ENCODE peak calls at places on chromosomes 5 and 9, in nine cellular contexts. L, I, D, C, U, K, E, F and Y are unnamed samples.
A peak's percentile ranks its signal among the peaks of the same experiment; 100 is the strongest.

GRCh38 chr5:119582987-119583386 is 46.4 kb upstream of the FAM170A start:
- DNase-seq in L (no peak), I (no peak), D (no peak), C (no peak), U (no peak), K (no peak), E (no peak), F (no peak), Y (no peak)

GRCh38 chr5:116225318-116225717 is 140.5 kb downstream of the COMMD10 start:
- DNase-seq in L (no peak), I (no peak), D (no peak), C (no peak), U (no peak), K (no peak), E (no peak), F (no peak), Y (no peak)

GRCh38 chr5:73812962-73813588 is 187.1 kb downstream of the ARHGEF28 start:
- DNase-seq in L (no peak), I (no peak), D (peak; percentile 76), C (no peak), U (no peak), K (no peak), E (no peak), F (no peak), Y (no peak)

GRCh38 chr5:176406436-176407052 is 9.8 kb downstream of the CLTB start:
- DNase-seq in L (no peak), I (no peak), D (no peak), C (no peak), U (no peak), K (no peak), E (no peak), F (no peak), Y (peak; percentile 91)

GRCh38 chr5:83404182-83404712 is 67.3 kb upstream of the VCAN start:
- DNase-seq in L (no peak), I (no peak), D (no peak), C (no peak), U (no peak), K (no peak), E (no peak), F (no peak), Y (no peak)

GRCh38 chr9:134670042-134670525 is 28.5 kb downstream of the COL5A1 start:
- DNase-seq in L (peak; percentile 48), I (no peak), D (no peak), C (peak; percentile 76), U (no peak), K (no peak), E (peak; percentile 86), F (no peak), Y (no peak)

GRCh38 chr5:73417307-73418035 is 31.1 kb downstream of the FOXD1 start:
- DNase-seq in L (no peak), I (no peak), D (no peak), C (no peak), U (no peak), K (no peak), E (no peak), F (peak; percentile 27), Y (no peak)

GRCh38 chr9:114159562-114160145 is 4.3 kb downstream of the COL27A1 start:
- DNase-seq in L (no peak), I (no peak), D (no peak), C (no peak), U (no peak), K (no peak), E (no peak), F (no peak), Y (no peak)

GRCh38 chr9:14383296-14383695 is 69.4 kb upstream of the NFIB start:
- DNase-seq in L (no peak), I (no peak), D (peak; percentile 1), C (peak; percentile 32), U (peak; percentile 81), K (no peak), E (peak; percentile 40), F (no peak), Y (no peak)

GRCh38 chr9:116271991-116272390 is 118.4 kb downstream of the PAPPA start:
- DNase-seq in L (no peak), I (no peak), D (peak; percentile 1), C (no peak), U (no peak), K (no peak), E (no peak), F (no peak), Y (no peak)

GRCh38 chr5:168653611-168654010 is 74.4 kb upstream of the PANK3 start:
- DNase-seq in L (no peak), I (no peak), D (no peak), C (no peak), U (no peak), K (no peak), E (no peak), F (no peak), Y (no peak)

GRCh38 chr5:28576022-28576421 is 1537.6 kb upstream of the CDH9 start:
- DNase-seq in L (no peak), I (no peak), D (no peak), C (no peak), U (no peak), K (no peak), E (peak; percentile 13), F (peak; percentile 9), Y (no peak)

GRCh38 chr9:128946945-128947422 is 419 bp downstream of the DOLK start:
- DNase-seq in L (no peak), I (peak; percentile 27), D (peak; percentile 12), C (peak; percentile 24), U (no peak), K (no peak), E (peak; percentile 27), F (peak; percentile 34), Y (no peak)

GRCh38 chr5:132688536-132689409 is 15.0 kb downstream of the IL4 start:
- DNase-seq in L (no peak), I (no peak), D (no peak), C (no peak), U (no peak), K (no peak), E (no peak), F (no peak), Y (no peak)

GRCh38 chr5:65926893-65927292 is 518 bp downstream of the ERBIN start:
- DNase-seq in L (no peak), I (no peak), D (no peak), C (no peak), U (no peak), K (no peak), E (no peak), F (no peak), Y (no peak)

GRCh38 chr9:5671711-5672353 is 42.9 kb downstream of the RIC1 start:
- DNase-seq in L (no peak), I (no peak), D (no peak), C (no peak), U (no peak), K (no peak), E (no peak), F (no peak), Y (no peak)

GRCh38 chr9:99264070-99264469 is 42.0 kb downstream of the SEC61B start:
- DNase-seq in L (no peak), I (peak; percentile 15), D (no peak), C (no peak), U (no peak), K (no peak), E (no peak), F (peak; percentile 22), Y (no peak)

GRCh38 chr9:18906656-18907395 is 126.2 kb downstream of the SAXO1 start:
- DNase-seq in L (no peak), I (no peak), D (no peak), C (peak; percentile 48), U (no peak), K (no peak), E (peak; percentile 73), F (no peak), Y (no peak)

GRCh38 chr5:73373814-73374510 is 74.6 kb downstream of the FOXD1 start:
- DNase-seq in L (no peak), I (no peak), D (no peak), C (no peak), U (no peak), K (no peak), E (peak; percentile 21), F (no peak), Y (no peak)

GRCh38 chr9:76818271-76818670 is 54.0 kb downstream of the PCA3 start:
- DNase-seq in L (peak; percentile 92), I (no peak), D (peak; percentile 61), C (peak; percentile 98), U (no peak), K (no peak), E (peak; percentile 97), F (peak; percentile 26), Y (no peak)

GRCh38 chr5:98635631-98636030 is 137.8 kb upstream of the RGMB start:
- DNase-seq in L (no peak), I (no peak), D (no peak), C (no peak), U (no peak), K (no peak), E (peak; percentile 86), F (no peak), Y (no peak)

GRCh38 chr5:84634256-84634655 is 249.6 kb upstream of the EDIL3 start:
- DNase-seq in L (no peak), I (no peak), D (peak; percentile 27), C (no peak), U (no peak), K (no peak), E (peak; percentile 8), F (no peak), Y (no peak)

GRCh38 chr5:55042886-55043285 is 18.8 kb downstream of the GZMK start:
- DNase-seq in L (no peak), I (no peak), D (no peak), C (no peak), U (no peak), K (no peak), E (no peak), F (no peak), Y (no peak)

GRCh38 chr5:62829241-62829986 is 250.8 kb downstream of the LRRC70 start:
- DNase-seq in L (no peak), I (no peak), D (no peak), C (no peak), U (no peak), K (no peak), E (no peak), F (no peak), Y (no peak)